ENCODE peak calls at places on chromosome 18, in four cellular contexts. M, W, U and Z are unnamed samples.

GRCh38 chr18:28175047-28175929 is 1.6 kb downstream of the CDH2 start:
- DNase-seq in M (no peak), W (peak; percentile 78), U (no peak), Z (no peak)

GRCh38 chr18:27045342-27045741 is 139.8 kb downstream of the CHST9 start:
- DNase-seq in M (no peak), W (no peak), U (no peak), Z (no peak)

GRCh38 chr18:48740846-48741485 is 202.1 kb downstream of the CTIF start:
- DNase-seq in W (no peak), M (no peak), U (no peak), Z (no peak)

GRCh38 chr18:12017079-12017478 is 35.8 kb downstream of the IMPA2 start:
- DNase-seq in M (peak; percentile 23), U (no peak), W (no peak), Z (no peak)

GRCh38 chr18:41396861-41397260 is 558.2 kb upstream of the PIK3C3 start:
- DNase-seq in U (no peak), M (no peak), W (no peak), Z (no peak)

GRCh38 chr18:55489034-55489741 is 98.8 kb downstream of the TCF4 start:
- DNase-seq in M (no peak), U (no peak), W (no peak), Z (no peak)

GRCh38 chr18:28607991-28608390 is 431.1 kb upstream of the CDH2 start:
- DNase-seq in M (no peak), W (no peak), U (no peak), Z (no peak)

GRCh38 chr18:73647391-73647790 is 500.2 kb downstream of the FBXO15 start:
- DNase-seq in M (no peak), W (no peak), U (no peak), Z (no peak)

GRCh38 chr18:54284967-54285785 is 15.9 kb downstream of the POLI start:
- DNase-seq in M (no peak), W (peak; percentile 62), U (peak; percentile 17), Z (no peak)

GRCh38 chr18:27583021-27583420 is 397.9 kb upstream of the CHST9 start:
- DNase-seq in U (no peak), M (no peak), W (no peak), Z (no peak)

GRCh38 chr18:68779169-68779568 is 18.7 kb upstream of the CCDC102B start:
- DNase-seq in W (peak; percentile 44), U (peak; percentile 61), M (no peak), Z (no peak)

GRCh38 chr18:7273301-7273911 is 42.5 kb downstream of the LRRC30 start:
- DNase-seq in U (peak; percentile 41), M (peak; percentile 82), W (peak; percentile 84), Z (peak; percentile 76)

GRCh38 chr18:12883684-12884520 is at the start of gene PTPN2:
- DNase-seq in W (peak; percentile 96), U (peak; percentile 94), M (peak; percentile 97), Z (peak; percentile 97)

GRCh38 chr18:22623513-22623912 is 205.8 kb upstream of the CTAGE1 start:
- DNase-seq in U (no peak), M (no peak), W (no peak), Z (no peak)

GRCh38 chr18:46199515-46200147 is 95.4 kb downstream of the HAUS1 start:
- DNase-seq in U (peak; percentile 8), W (no peak), M (no peak), Z (no peak)

GRCh38 chr18:35950628-35950982 is 21.9 kb upstream of the RMP24 start:
- DNase-seq in U (no peak), W (no peak), M (no peak), Z (no peak)

GRCh38 chr18:48036191-48036590 is 105.7 kb upstream of the SMAD2 start:
- DNase-seq in W (no peak), M (no peak), U (no peak), Z (peak; percentile 28)

GRCh38 chr18:36179562-36180334 is 7.5 kb upstream of the MOCOS start:
- DNase-seq in W (peak; percentile 53), U (peak; percentile 45), M (peak; percentile 80), Z (peak; percentile 77)

GRCh38 chr18:59042477-59042842 is 97.2 kb upstream of the SEC11C start:
- DNase-seq in M (no peak), W (peak; percentile 71), U (no peak), Z (no peak)

GRCh38 chr18:79511271-79511670 is 115.5 kb downstream of the NFATC1 start:
- DNase-seq in M (peak; percentile 56), U (no peak), W (no peak), Z (no peak)

GRCh38 chr18:33128581-33128980 is 311.9 kb downstream of the CCDC178 start:
- DNase-seq in M (no peak), U (no peak), W (no peak), Z (no peak)